ENCODE peak calls at places on chromosomes 11 and 22, in four cellular contexts. X, J, G and E are unnamed samples.

GRCh38 chr11:94664336-94664735 is 97.2 kb downstream of the PIWIL4 start:
- DNase-seq in X (no peak), J (no peak), G (no peak), E (no peak)

GRCh38 chr22:20464096-20464614 is 26.5 kb upstream of the SCARF2 start:
- DNase-seq in X (no peak), J (no peak), G (no peak), E (no peak)

GRCh38 chr11:120517390-120518315 is 6.1 kb downstream of the GRIK4 start:
- DNase-seq in X (no peak), J (no peak), G (no peak), E (no peak)

GRCh38 chr11:23022854-23023253 is 162.6 kb upstream of the CCDC179 start:
- DNase-seq in X (no peak), J (no peak), G (no peak), E (no peak)

GRCh38 chr11:123419720-123420466 is 10.2 kb upstream of the GRAMD1B start:
- DNase-seq in X (no peak), J (no peak), G (no peak), E (no peak)

GRCh38 chr11:95346207-95346718 is 115.3 kb upstream of the SESN3 start:
- DNase-seq in X (no peak), J (no peak), G (no peak), E (no peak)

GRCh38 chr11:77800445-77800844 is 20.1 kb downstream of the RSF1 start:
- DNase-seq in X (peak), J (no peak), G (no peak), E (no peak)

GRCh38 chr11:130622126-130622525 is 173.7 kb downstream of the ADAMTS15 start:
- DNase-seq in X (no peak), J (no peak), G (no peak), E (no peak)

GRCh38 chr11:105005451-105005845 is 17.5 kb downstream of the CASP5 start:
- DNase-seq in X (no peak), J (no peak), G (no peak), E (no peak)

GRCh38 chr11:10042699-10043098 is 251.3 kb downstream of the SBF2 start:
- DNase-seq in X (no peak), J (no peak), G (no peak), E (no peak)

GRCh38 chr11:3171931-3172560 is 6.9 kb upstream of the OSBPL5 start:
- DNase-seq in X (no peak), J (no peak), G (no peak), E (no peak)

GRCh38 chr11:79963886-79964660 is 523.2 kb upstream of the TENM4 start:
- DNase-seq in X (no peak), J (no peak), G (no peak), E (no peak)

GRCh38 chr11:110774138-110775014 is 62.1 kb upstream of the ARHGAP20 start:
- DNase-seq in X (no peak), J (no peak), G (no peak), E (no peak)

GRCh38 chr22:25754527-25755202 is 12.7 kb downstream of the MYO18B start:
- DNase-seq in X (no peak), J (no peak), G (no peak), E (no peak)

GRCh38 chr11:85626496-85626895 is 648 bp downstream of the DLG2 start:
- DNase-seq in X (peak), J (no peak), G (no peak), E (no peak)

GRCh38 chr22:43658823-43659222 is 153.3 kb downstream of the EFCAB6 start:
- DNase-seq in X (no peak), J (no peak), G (no peak), E (peak)

GRCh38 chr11:120211522-120212258 is 858 bp downstream of the OAF start:
- DNase-seq in X (peak), J (no peak), G (no peak), E (no peak)

GRCh38 chr11:96146765-96147164 is 196.2 kb downstream of the MAML2 start:
- DNase-seq in X (no peak), J (no peak), G (no peak), E (no peak)

GRCh38 chr11:31160504-31161422 is 208.8 kb downstream of the DCDC1 start:
- DNase-seq in X (peak), J (peak), G (no peak), E (peak)

GRCh38 chr11:20618083-20618482 is 18.7 kb downstream of the SLC6A5 start:
- DNase-seq in X (no peak), J (no peak), G (no peak), E (no peak)
- TF ChIP-seq SP1 in X (no peak), J (no peak), G (no peak), E (no peak)

GRCh38 chr22:27986937-27987336 is 67.9 kb upstream of the PITPNB start:
- DNase-seq in X (no peak), J (no peak), G (no peak), E (no peak)

GRCh38 chr22:27989758-27990450 is 70.8 kb upstream of the PITPNB start:
- DNase-seq in X (no peak), J (no peak), G (no peak), E (no peak)

GRCh38 chr22:27987557-27987956 is 68.5 kb upstream of the PITPNB start:
- DNase-seq in X (no peak), J (no peak), G (no peak), E (no peak)

GRCh38 chr22:27990451-27990840 is 71.4 kb upstream of the PITPNB start:
- DNase-seq in X (no peak), J (no peak), G (no peak), E (no peak)

GRCh38 chr22:27988704-27989103 is 69.6 kb upstream of the PITPNB start:
- DNase-seq in X (no peak), J (no peak), G (no peak), E (no peak)
- TF ChIP-seq BHLHE40 in X (no peak), J (no peak), G (no peak), E (no peak)

GRCh38 chr22:39535302-39535805 is 2.8 kb upstream of the RPS19BP1 start:
- DNase-seq in X (no peak), J (no peak), G (no peak), E (no peak)

GRCh38 chr22:39535831-39536449 is 3.4 kb upstream of the RPS19BP1 start:
- DNase-seq in X (no peak), J (no peak), G (no peak), E (no peak)

GRCh38 chr22:39532215-39533071 is at the start of gene RPS19BP1:
- DNase-seq in X (peak), J (peak), G (peak), E (peak)

GRCh38 chr22:39534591-39535301 is 2.2 kb upstream of the RPS19BP1 start:
- DNase-seq in X (peak), J (peak), G (no peak), E (peak)

DNA sequence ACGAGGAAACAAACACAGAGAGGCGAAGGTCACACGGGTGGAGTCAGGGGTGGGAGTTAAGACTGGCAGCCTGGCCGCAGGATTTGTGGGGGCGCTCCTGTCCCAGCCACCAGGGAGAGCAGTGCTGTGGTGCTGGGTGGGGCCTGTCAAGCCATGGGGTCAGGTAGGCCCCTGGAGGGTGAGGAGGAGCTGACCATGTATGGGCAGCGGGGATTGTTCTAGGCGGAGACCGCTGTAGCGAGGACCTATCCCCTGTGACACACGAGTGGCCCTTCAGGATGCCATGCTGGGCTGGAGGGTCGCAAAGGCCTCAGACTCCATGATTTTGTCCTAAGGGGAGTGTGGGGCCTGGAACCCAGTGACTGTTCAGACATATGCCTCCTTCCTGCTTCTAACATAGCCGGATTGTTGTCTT is 1.6 kb upstream of the RPS19BP1 start:
- DNase-seq in X (no peak), J (peak), G (no peak), E (no peak)
- TF ChIP-seq SP1 in X (no peak), J (peak), G (no peak), E (no peak)

GRCh38 chr11:71977743-71978418 is 20.8 kb upstream of the IL18BP start:
- DNase-seq in X (peak), J (peak), G (peak), E (peak)
- TF ChIP-seq BHLHE40 in X (no peak), J (no peak), G (no peak), E (no peak)

GRCh38 chr11:68525930-68526329 is 65.4 kb downstream of the PPP6R3 start:
- DNase-seq in X (no peak), J (no peak), G (no peak), E (no peak)
- TF ChIP-seq SP1 in X (no peak), J (no peak), G (no peak), E (no peak)

GRCh38 chr11:69552951-69553350 is 71.5 kb downstream of the LINC01488 start:
- DNase-seq in X (no peak), J (no peak), G (no peak), E (no peak)

GRCh38 chr11:69551963-69552362 is 70.5 kb downstream of the LINC01488 start:
- DNase-seq in X (no peak), J (no peak), G (no peak), E (no peak)

GRCh38 chr11:69553416-69554357 is 72.2 kb downstream of the LINC01488 start:
- DNase-seq in X (no peak), J (no peak), G (no peak), E (no peak)

GRCh38 chr11:69557266-69557665 is 75.8 kb downstream of the LINC01488 start:
- DNase-seq in X (no peak), J (no peak), G (no peak), E (no peak)

DNA sequence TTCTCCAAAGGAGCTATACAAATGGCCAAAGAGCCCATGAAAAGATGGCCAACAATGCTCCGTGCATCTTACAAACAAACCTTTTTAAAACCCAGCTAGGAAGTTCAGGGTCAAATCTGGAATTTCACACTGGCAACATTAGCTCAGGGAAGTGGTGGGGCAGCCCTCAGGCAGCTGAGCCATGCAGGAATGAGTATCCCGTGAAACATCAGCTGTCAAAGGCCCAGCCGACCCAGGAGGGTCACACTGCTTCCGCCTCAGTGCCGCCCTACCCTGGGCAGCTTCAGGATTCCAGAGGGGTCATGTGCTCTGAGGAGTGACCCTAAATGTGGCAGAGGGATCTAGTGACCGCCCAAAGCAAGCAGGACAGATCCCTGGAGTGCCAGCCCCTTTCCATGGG is 73.4 kb downstream of the LINC01488 start:
- DNase-seq in X (no peak), J (peak), G (no peak), E (no peak)
- TF ChIP-seq BHLHE40 in X (no peak), J (no peak), G (no peak), E (no peak)

DNA sequence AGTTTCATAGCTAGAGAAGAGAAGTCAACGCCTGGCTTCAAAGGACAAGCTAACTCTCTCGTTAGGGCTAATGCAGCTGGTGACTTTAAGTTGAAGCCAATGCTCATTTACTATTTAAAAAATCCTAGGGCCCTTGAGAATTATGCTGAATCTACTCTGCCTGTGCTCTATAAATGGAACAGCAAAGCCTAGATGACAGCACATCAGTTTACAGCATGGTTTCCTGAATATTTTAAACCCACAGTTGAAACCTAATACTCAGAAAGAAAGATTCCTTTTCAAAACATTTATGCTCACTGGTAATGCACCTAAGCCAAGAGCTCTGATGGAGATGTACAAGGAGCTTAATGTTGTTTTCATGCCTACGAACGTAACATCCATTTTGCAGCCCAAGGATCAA is 14.7 kb downstream of the XNDC1N start:
- DNase-seq in X (no peak), J (no peak), G (no peak), E (no peak)
- TF ChIP-seq SP1 in X (no peak), J (no peak), G (no peak), E (no peak)

GRCh38 chr11:131666006-131666405 is 295.6 kb downstream of the NTM start:
- DNase-seq in X (no peak), J (no peak), G (no peak), E (no peak)
- TF ChIP-seq BHLHE40 in X (no peak), J (no peak), G (no peak), E (no peak)